ENCODE peak calls at places on chromosomes 11 and 22, in eight cellular contexts. E, M, N, H, D, I, C and Q are unnamed samples.

GRCh38 chr22:43796567-43796966 is 15.5 kb downstream of the EFCAB6 start:
- DNase-seq in D (no peak), I (peak), H (no peak), E (no peak), C (no peak), M (peak), N (peak), Q (peak)

GRCh38 chr11:71580057-71581003 is 2.3 kb downstream of the KRTAP5-11 start:
- DNase-seq in H (peak), D (no peak), N (peak), E (peak), I (peak), M (peak), C (no peak), Q (peak)

GRCh38 chr11:17630936-17631335 is 83.9 kb downstream of the OTOG start:
- DNase-seq in E (no peak), N (no peak), H (no peak), I (no peak), C (no peak), D (no peak), M (no peak), Q (no peak)

GRCh38 chr11:31808721-31809542 is 2.2 kb downstream of the PAX6 start:
- DNase-seq in D (no peak), N (peak), C (no peak), M (peak), I (no peak), E (peak), H (no peak), Q (no peak)

GRCh38 chr11:12091957-12092558 is 18.3 kb upstream of the MICAL2 start:
- DNase-seq in N (peak), I (no peak), E (no peak), D (no peak), M (no peak), C (no peak), H (no peak), Q (no peak)

GRCh38 chr22:17672417-17672991 is 33.9 kb downstream of the BCL2L13 start:
- DNase-seq in N (peak), I (no peak), H (no peak), D (no peak), M (no peak), E (no peak), C (no peak), Q (peak)

GRCh38 chr22:33776491-33776890 is 143.8 kb downstream of the LARGE1 start:
- DNase-seq in M (no peak), H (no peak), N (no peak), I (no peak), C (no peak), E (no peak), D (no peak), Q (no peak)

GRCh38 chr11:128291043-128291442 is 296.3 kb downstream of the ETS1 start:
- DNase-seq in D (no peak), I (no peak), M (no peak), H (no peak), E (no peak), C (no peak), N (no peak), Q (no peak)

GRCh38 chr11:73197348-73197747 is 20.7 kb upstream of the P2RY2 start:
- DNase-seq in H (no peak), C (no peak), M (no peak), E (no peak), D (peak), N (peak), I (peak), Q (no peak)

GRCh38 chr11:69867076-69868002 is 48.1 kb upstream of the FGF3 start:
- DNase-seq in M (no peak), D (no peak), H (no peak), C (no peak), N (peak), E (no peak), I (no peak), Q (peak)

GRCh38 chr22:47147572-47147971 is 385.1 kb downstream of the TBC1D22A start:
- DNase-seq in H (no peak), D (no peak), E (no peak), C (no peak), I (no peak), N (no peak), M (no peak), Q (no peak)

DNA sequence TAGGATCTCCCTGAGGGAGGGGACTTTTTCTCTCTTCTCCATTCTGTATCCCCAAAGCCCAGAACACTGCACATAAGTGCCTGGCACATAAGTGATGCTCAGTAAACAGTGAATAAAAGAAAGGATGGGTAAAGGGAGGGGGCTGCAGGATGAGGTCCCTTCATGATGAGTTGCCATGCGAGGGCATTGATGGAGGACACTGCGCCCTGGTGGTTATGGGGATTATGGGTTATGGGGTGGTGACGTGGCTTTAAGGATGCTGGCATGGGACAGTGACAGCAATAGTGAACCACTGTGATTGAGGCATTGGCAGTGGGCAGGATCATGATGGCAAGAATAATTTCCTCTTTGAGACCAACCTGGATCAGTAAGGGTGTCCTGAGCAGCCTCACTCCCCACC is 43.9 kb upstream of the LRRC32 start:
- DNase-seq in N (no peak), M (no peak), D (no peak), I (no peak), C (no peak), H (no peak), E (no peak), Q (no peak)
- TF ChIP-seq CTCF in N (peak), M (peak), D (no peak), I (no peak), C (no peak), H (no peak), E (no peak), Q (peak)

GRCh38 chr11:26331911-26332571 is at the start of gene ANO3:
- DNase-seq in D (peak), H (peak), E (peak), C (no peak), I (peak), N (peak), M (peak), Q (peak)
- TF ChIP-seq CTCF in D (peak), H (peak), E (peak), C (no peak), I (peak), N (peak), M (peak), Q (peak)

GRCh38 chr11:8914661-8915018 is 3.7 kb downstream of the AKIP1 start:
- DNase-seq in I (no peak), H (no peak), C (no peak), M (no peak), D (no peak), N (no peak), E (no peak), Q (no peak)
- TF ChIP-seq CTCF in I (peak), H (no peak), C (peak), M (no peak), D (no peak), N (peak), E (no peak), Q (peak)

GRCh38 chr11:107840120-107840479 is 18.5 kb downstream of the SLC35F2 start:
- DNase-seq in D (no peak), I (peak), M (no peak), N (no peak), H (no peak), C (no peak), E (no peak), Q (no peak)

GRCh38 chr11:107836811-107837210 is 21.8 kb downstream of the SLC35F2 start:
- DNase-seq in H (no peak), E (no peak), M (no peak), I (no peak), D (no peak), C (no peak), N (peak), Q (no peak)

GRCh38 chr11:107830915-107831540 is 27.6 kb downstream of the SLC35F2 start:
- DNase-seq in D (no peak), E (no peak), H (no peak), M (no peak), N (peak), C (no peak), I (no peak), Q (no peak)

GRCh38 chr11:107834995-107835394 is 23.6 kb downstream of the SLC35F2 start:
- DNase-seq in C (no peak), D (no peak), H (no peak), I (no peak), M (peak), N (no peak), E (no peak), Q (no peak)
- TF ChIP-seq CTCF in C (no peak), D (no peak), H (no peak), I (no peak), M (no peak), N (no peak), E (no peak), Q (no peak)

GRCh38 chr11:38824573-38824972 is 2226.5 kb upstream of the RAG2 start:
- DNase-seq in C (no peak), M (peak), D (no peak), N (peak), E (no peak), I (peak), H (no peak), Q (no peak)
- TF ChIP-seq CTCF in C (no peak), M (peak), D (no peak), N (peak), E (peak), I (no peak), H (no peak), Q (peak)

GRCh38 chr22:26169312-26170111 is at the start of gene SEZ6L:
- DNase-seq in C (no peak), I (no peak), D (peak), M (peak), N (no peak), H (peak), E (peak), Q (no peak)

GRCh38 chr22:26170795-26171194 is 1.5 kb downstream of the SEZ6L start:
- DNase-seq in N (no peak), C (no peak), E (peak), H (peak), I (no peak), D (no peak), M (peak), Q (no peak)

GRCh38 chr22:26174280-26174679 is 5.0 kb downstream of the SEZ6L start:
- DNase-seq in C (no peak), H (no peak), N (peak), E (no peak), D (no peak), M (peak), I (peak), Q (peak)

GRCh38 chr22:26170112-26170492 is 840 bp downstream of the SEZ6L start:
- DNase-seq in I (no peak), H (no peak), M (peak), C (no peak), N (no peak), D (no peak), E (no peak), Q (no peak)

GRCh38 chr22:26172389-26172990 is 3.2 kb downstream of the SEZ6L start:
- DNase-seq in I (peak), H (no peak), C (no peak), M (peak), E (peak), N (peak), D (no peak), Q (no peak)
- TF ChIP-seq CTCF in I (peak), H (peak), C (peak), M (peak), E (peak), N (peak), D (peak), Q (peak)

GRCh38 chr11:45211732-45212131 is 65.3 kb downstream of the PRDM11 start:
- DNase-seq in I (no peak), H (no peak), C (no peak), M (peak), D (no peak), N (no peak), E (no peak), Q (peak)

GRCh38 chr11:45210846-45211245 is 64.4 kb downstream of the PRDM11 start:
- DNase-seq in C (no peak), E (no peak), D (no peak), H (no peak), N (no peak), I (no peak), M (no peak), Q (no peak)

GRCh38 chr11:45213717-45214116 is 67.3 kb downstream of the PRDM11 start:
- DNase-seq in C (no peak), D (no peak), E (no peak), M (no peak), I (no peak), H (no peak), N (no peak), Q (no peak)

GRCh38 chr11:45213316-45213665 is 66.9 kb downstream of the PRDM11 start:
- DNase-seq in M (no peak), E (no peak), H (no peak), I (no peak), N (no peak), C (no peak), D (no peak), Q (no peak)

GRCh38 chr11:45212566-45213315 is 66.3 kb downstream of the PRDM11 start:
- DNase-seq in N (no peak), M (peak), E (no peak), I (peak), C (no peak), D (no peak), H (no peak), Q (no peak)
- TF ChIP-seq CTCF in N (peak), M (peak), E (no peak), I (peak), C (no peak), D (no peak), H (no peak), Q (no peak)

GRCh38 chr22:20055144-20055543 is 24.9 kb upstream of the DGCR8 start:
- DNase-seq in E (no peak), M (no peak), H (no peak), C (no peak), I (no peak), N (no peak), D (no peak), Q (no peak)
- TF ChIP-seq CTCF in E (no peak), M (no peak), H (no peak), C (no peak), I (no peak), N (no peak), D (no peak), Q (no peak)

DNA sequence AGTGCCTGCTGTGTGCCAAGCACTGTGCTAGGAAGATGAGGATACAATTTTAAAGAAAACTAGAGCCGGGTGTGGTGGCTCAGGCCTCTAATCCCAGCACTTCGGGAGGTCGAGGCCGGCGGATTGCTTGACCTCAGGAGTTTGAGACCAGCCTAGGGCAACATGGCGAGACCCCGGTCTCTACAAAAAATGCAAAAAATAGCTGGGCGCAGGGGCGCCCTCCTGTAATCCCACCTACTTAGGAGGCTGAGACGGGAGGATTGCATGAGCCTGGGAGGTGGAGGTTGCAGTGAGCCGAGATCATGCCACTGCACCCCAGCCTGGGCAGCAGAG is 8.3 kb downstream of the TPBGL start:
- DNase-seq in I (no peak), N (no peak), C (no peak), E (no peak), D (no peak), H (no peak), M (no peak), Q (no peak)
- TF ChIP-seq CTCF in I (no peak), N (no peak), C (peak), E (no peak), D (peak), H (peak), M (no peak), Q (peak)